ENCODE peak calls at places on chromosomes 6 and 20, in eight cellular contexts. One of them, this sample, is unnamed.
A peak's percentile ranks its signal among the peaks of the same experiment; 100 is the strongest.

GRCh38 chr20:63280371-63280770 is 7.8 kb downstream of the ARFGAP1 start:
- DNase-seq in GM12865: no peak
- DNase-seq in mucosa of descending colon: no peak
- DNase-seq in osteoblast: no peak
- DNase-seq in GM13977: no peak
- DNase-seq in NCI-H1436: no peak
- DNase-seq in amygdala: no peak
- DNase-seq in SW 1271: no peak
- DNase-seq in this sample: no peak

GRCh38 chr6:150625927-150626326 is 26.2 kb downstream of the PLEKHG1 start:
- DNase-seq in GM12865: no peak
- DNase-seq in mucosa of descending colon: no peak
- DNase-seq in osteoblast: no peak
- DNase-seq in GM13977: no peak
- DNase-seq in NCI-H1436: no peak
- DNase-seq in amygdala: no peak
- DNase-seq in SW 1271: no peak
- DNase-seq in this sample: no peak

GRCh38 chr20:51749674-51750036 is 18.5 kb downstream of the ATP9A start:
- DNase-seq in GM12865: no peak
- DNase-seq in mucosa of descending colon: no peak
- DNase-seq in osteoblast: peak; percentile 73
- DNase-seq in GM13977: no peak
- DNase-seq in NCI-H1436: no peak
- DNase-seq in amygdala: no peak
- DNase-seq in SW 1271: no peak
- DNase-seq in this sample: peak; percentile 79

GRCh38 chr6:105991561-105992314 is 94.4 kb upstream of the PRDM1 start:
- DNase-seq in GM12865: peak; percentile 56
- DNase-seq in mucosa of descending colon: peak; percentile 67
- DNase-seq in osteoblast: no peak
- DNase-seq in GM13977: peak; percentile 54
- DNase-seq in NCI-H1436: peak; percentile 36
- DNase-seq in amygdala: no peak
- DNase-seq in SW 1271: no peak
- DNase-seq in this sample: no peak

GRCh38 chr6:139161169-139161568 is 26.3 kb downstream of the HECA start:
- DNase-seq in GM12865: peak; percentile 26
- DNase-seq in mucosa of descending colon: no peak
- DNase-seq in osteoblast: peak; percentile 80
- DNase-seq in GM13977: no peak
- DNase-seq in NCI-H1436: no peak
- DNase-seq in amygdala: no peak
- DNase-seq in SW 1271: no peak
- DNase-seq in this sample: no peak

GRCh38 chr6:33995046-33995872 is 150.6 kb downstream of the GRM4 start:
- DNase-seq in GM12865: no peak
- DNase-seq in mucosa of descending colon: peak; percentile 87
- DNase-seq in osteoblast: no peak
- DNase-seq in GM13977: no peak
- DNase-seq in NCI-H1436: peak; percentile 26
- DNase-seq in amygdala: no peak
- DNase-seq in SW 1271: no peak
- DNase-seq in this sample: no peak

GRCh38 chr6:53042112-53042511 is 23.1 kb upstream of the FBXO9 start:
- DNase-seq in GM12865: no peak
- DNase-seq in mucosa of descending colon: no peak
- DNase-seq in osteoblast: peak; percentile 50
- DNase-seq in GM13977: no peak
- DNase-seq in NCI-H1436: no peak
- DNase-seq in amygdala: no peak
- DNase-seq in SW 1271: no peak
- DNase-seq in this sample: peak; percentile 68

GRCh38 chr6:118280210-118280609 is 267.9 kb upstream of the PLN start:
- DNase-seq in GM12865: peak; percentile 82
- DNase-seq in mucosa of descending colon: no peak
- DNase-seq in osteoblast: no peak
- DNase-seq in GM13977: peak; percentile 36
- DNase-seq in NCI-H1436: no peak
- DNase-seq in amygdala: no peak
- DNase-seq in SW 1271: no peak
- DNase-seq in this sample: no peak

GRCh38 chr20:32580970-32581838 is 3.9 kb downstream of the NOL4L start:
- DNase-seq in GM12865: no peak
- DNase-seq in mucosa of descending colon: peak; percentile 61
- DNase-seq in osteoblast: peak; percentile 68
- DNase-seq in GM13977: no peak
- DNase-seq in NCI-H1436: no peak
- DNase-seq in amygdala: peak; percentile 16
- DNase-seq in SW 1271: no peak
- DNase-seq in this sample: no peak

GRCh38 chr6:131136021-131136847 is 967 bp downstream of the AKAP7 start:
- DNase-seq in GM12865: no peak
- DNase-seq in mucosa of descending colon: no peak
- DNase-seq in osteoblast: peak; percentile 94
- DNase-seq in GM13977: no peak
- DNase-seq in NCI-H1436: no peak
- DNase-seq in amygdala: no peak
- DNase-seq in SW 1271: no peak
- DNase-seq in this sample: peak; percentile 15

This sample was measured in Panc1.